ENCODE peak calls at places on chromosome X, in four cellular contexts. Q is GM13976, A is astrocyte of the spinal cord, V is cardiac muscle cell. J is an unnamed sample.

GRCh38 chrX:41616935-41617334 is 71.8 kb upstream of the GPR34 start:
- DNase-seq in Q (no peak), A (no peak), V (peak; percentile 41), J (no peak)

GRCh38 chrX:104168127-104168526 is 1.9 kb downstream of the FAM199X start:
- DNase-seq in Q (no peak), A (no peak), V (no peak), J (no peak)

GRCh38 chrX:140292188-140292587 is 212.7 kb downstream of the SOX3 start:
- DNase-seq in Q (no peak), A (no peak), V (no peak), J (no peak)

GRCh38 chrX:130079824-130080406 is 30.4 kb downstream of the ELF4 start:
- DNase-seq in Q (peak; percentile 63), A (peak; percentile 63), V (peak; percentile 61), J (peak; percentile 53)

GRCh38 chrX:56745019-56745418 is 16.0 kb downstream of the NBDY start:
- DNase-seq in Q (no peak), A (peak; percentile 65), V (no peak), J (no peak)

GRCh38 chrX:3518870-3519269 is 172.4 kb upstream of the MXRA5 start:
- DNase-seq in Q (no peak), A (peak; percentile 89), V (no peak), J (no peak)

GRCh38 chrX:21708116-21708515 is 49.8 kb downstream of the SMPX start:
- DNase-seq in Q (no peak), A (no peak), V (peak; percentile 18), J (no peak)

GRCh38 chrX:15607067-15607466 is 6.3 kb upstream of the ACE2 start:
- DNase-seq in Q (no peak), A (no peak), V (no peak), J (no peak)

GRCh38 chrX:31316340-31316991 is 244.6 kb upstream of the FTHL17 start:
- DNase-seq in Q (no peak), A (no peak), V (no peak), J (no peak)

GRCh38 chrX:133249659-133250058 is 31.5 kb upstream of the TFDP3 start:
- DNase-seq in Q (no peak), A (no peak), V (no peak), J (no peak)
- TF ChIP-seq CTCF in Q (no peak), A (no peak), V (no peak), J (no peak)

GRCh38 chrX:95056901-95057300 is 1382.9 kb downstream of the FAM133A start:
- DNase-seq in Q (no peak), A (peak; percentile 49), V (no peak), J (no peak)
- TF ChIP-seq CTCF in Q (no peak), A (peak; percentile 32), V (peak; percentile 25), J (no peak)

GRCh38 chrX:70009970-70010369 is 39.8 kb downstream of the AWAT2 start:
- DNase-seq in Q (no peak), A (no peak), V (no peak), J (no peak)
- TF ChIP-seq CTCF in Q (no peak), A (no peak), V (no peak), J (no peak)

GRCh38 chrX:40154853-40155616 is 57.3 kb upstream of the BCOR start:
- DNase-seq in Q (peak; percentile 75), A (no peak), V (peak; percentile 95), J (peak; percentile 43)

GRCh38 chrX:40152706-40153334 is 55.1 kb upstream of the BCOR start:
- DNase-seq in Q (no peak), A (no peak), V (no peak), J (no peak)

GRCh38 chrX:40154229-40154852 is 56.6 kb upstream of the BCOR start:
- DNase-seq in Q (no peak), A (peak; percentile 35), V (peak; percentile 86), J (peak; percentile 23)

GRCh38 chrX:40152173-40152705 is 54.5 kb upstream of the BCOR start:
- DNase-seq in Q (no peak), A (no peak), V (no peak), J (peak; percentile 21)

GRCh38 chrX:40153335-40154221 is 55.8 kb upstream of the BCOR start:
- DNase-seq in Q (peak; percentile 79), A (no peak), V (peak; percentile 68), J (peak; percentile 22)
- TF ChIP-seq CTCF in Q (no peak), A (no peak), V (no peak), J (no peak)

GRCh38 chrX:24259544-24260240 is 54.2 kb downstream of the SUPT20HL2 start:
- DNase-seq in Q (peak; percentile 55), A (peak; percentile 75), V (peak; percentile 81), J (peak; percentile 15)
- TF ChIP-seq CTCF in Q (peak; percentile 52), A (peak; percentile 69), V (peak; percentile 58), J (no peak)

DNA sequence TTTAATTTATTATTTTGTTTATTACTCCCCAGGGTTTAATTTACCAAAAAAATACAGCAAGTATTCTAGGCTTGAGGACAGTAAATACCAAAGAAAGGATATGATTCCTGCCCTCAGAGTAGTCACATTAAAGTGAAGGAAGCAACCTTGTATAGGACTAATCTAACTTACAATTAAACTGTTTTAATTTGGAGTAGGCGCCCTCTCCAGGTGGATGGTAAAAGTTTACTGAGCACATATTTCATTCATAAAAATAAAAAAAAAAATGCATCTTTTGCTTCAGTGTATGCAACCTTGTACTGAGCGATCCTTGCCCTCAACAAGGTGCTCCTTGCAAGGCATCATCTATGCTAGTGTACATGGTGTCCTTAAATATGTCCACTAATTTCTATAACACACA is 72.0 kb upstream of the MAGEB16 start:
- DNase-seq in Q (no peak), A (peak; percentile 13), V (peak; percentile 12), J (no peak)
- TF ChIP-seq CTCF in Q (no peak), A (peak; percentile 26), V (peak; percentile 12), J (no peak)

DNA sequence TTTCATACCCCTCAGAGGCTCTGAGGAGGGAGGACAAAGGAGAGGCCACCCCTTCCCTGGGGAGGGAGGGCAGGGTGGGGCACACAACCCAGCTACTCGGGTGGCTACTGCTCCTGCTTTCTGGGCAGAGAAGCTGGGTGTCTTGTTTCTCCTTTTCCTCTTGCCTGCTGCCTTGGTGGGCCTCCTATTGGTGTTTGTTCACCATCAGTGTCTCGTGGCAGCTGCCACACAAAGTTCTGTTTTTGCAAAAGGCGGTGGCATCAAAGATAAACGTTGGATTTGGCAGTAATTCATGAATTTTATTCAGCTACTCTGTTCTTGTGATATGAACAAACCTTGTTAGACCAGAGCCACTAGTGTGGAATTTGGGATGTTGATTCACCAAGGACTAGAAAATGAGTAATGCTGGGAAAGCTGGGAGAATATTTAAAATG is 153.0 kb upstream of the SCML1 start:
- DNase-seq in Q (no peak), A (peak; percentile 39), V (no peak), J (no peak)
- TF ChIP-seq CTCF in Q (no peak), A (no peak), V (no peak), J (no peak)